ENCODE peak calls at places on chromosomes 4 and X, in ten cellular contexts. One of them, this sample, is unnamed.
A peak's percentile ranks its signal among the peaks of the same experiment; 100 is the strongest.

GRCh38 chr4:36716874-36717273 is 435.5 kb downstream of the DTHD1 start:
- DNase-seq in A549: no peak
- DNase-seq in PC-9: peak; percentile 6
- DNase-seq in left lung: no peak
- DNase-seq in Calu3: no peak
- DNase-seq in psoas muscle: no peak
- DNase-seq in tibial nerve: no peak
- DNase-seq in cardiac muscle cell: no peak
- DNase-seq in AG10803: no peak
- DNase-seq in sigmoid colon: no peak
- DNase-seq in this sample: no peak

GRCh38 chr4:65599335-65599734 is 71.0 kb downstream of the EPHA5 start:
- DNase-seq in Calu3: no peak
- DNase-seq in psoas muscle: no peak
- DNase-seq in A549: peak; percentile 0
- DNase-seq in tibial nerve: no peak
- DNase-seq in AG10803: peak; percentile 10
- DNase-seq in left lung: no peak
- DNase-seq in PC-9: no peak
- DNase-seq in sigmoid colon: no peak
- DNase-seq in cardiac muscle cell: no peak
- DNase-seq in this sample: no peak

GRCh38 chr4:55947912-55948725 is 626 bp upstream of the CEP135 start:
- DNase-seq in psoas muscle: no peak
- DNase-seq in tibial nerve: peak; percentile 11
- DNase-seq in Calu3: peak; percentile 35
- DNase-seq in A549: peak; percentile 63
- DNase-seq in AG10803: peak; percentile 93
- DNase-seq in sigmoid colon: no peak
- DNase-seq in PC-9: peak; percentile 18
- DNase-seq in left lung: no peak
- DNase-seq in cardiac muscle cell: peak; percentile 94
- DNase-seq in this sample: no peak

GRCh38 chr4:67522851-67523671 is 22.2 kb downstream of the CENPC start:
- DNase-seq in left lung: no peak
- DNase-seq in tibial nerve: no peak
- DNase-seq in psoas muscle: no peak
- DNase-seq in A549: no peak
- DNase-seq in Calu3: no peak
- DNase-seq in PC-9: no peak
- DNase-seq in cardiac muscle cell: peak; percentile 89
- DNase-seq in AG10803: no peak
- DNase-seq in sigmoid colon: no peak
- DNase-seq in this sample: no peak

GRCh38 chr4:43782391-43782790 is 666.2 kb downstream of the KCTD8 start:
- DNase-seq in AG10803: no peak
- DNase-seq in Calu3: no peak
- DNase-seq in psoas muscle: no peak
- DNase-seq in PC-9: no peak
- DNase-seq in cardiac muscle cell: no peak
- DNase-seq in left lung: no peak
- DNase-seq in tibial nerve: no peak
- DNase-seq in sigmoid colon: no peak
- DNase-seq in A549: no peak
- DNase-seq in this sample: no peak

GRCh38 chr4:56696056-56696455 is 15.0 kb upstream of the HOPX start:
- DNase-seq in Calu3: peak; percentile 36
- DNase-seq in left lung: no peak
- DNase-seq in PC-9: peak; percentile 30
- DNase-seq in cardiac muscle cell: no peak
- DNase-seq in AG10803: no peak
- DNase-seq in tibial nerve: no peak
- DNase-seq in A549: no peak
- DNase-seq in sigmoid colon: no peak
- DNase-seq in psoas muscle: no peak
- DNase-seq in this sample: no peak

GRCh38 chr4:73707918-73708577 is 32.3 kb upstream of the CXCL8 start:
- DNase-seq in tibial nerve: no peak
- DNase-seq in A549: peak; percentile 69
- DNase-seq in Calu3: peak; percentile 41
- DNase-seq in left lung: no peak
- DNase-seq in PC-9: peak; percentile 52
- DNase-seq in AG10803: peak; percentile 81
- DNase-seq in sigmoid colon: peak; percentile 73
- DNase-seq in cardiac muscle cell: peak; percentile 93
- DNase-seq in psoas muscle: peak; percentile 17
- DNase-seq in this sample: no peak

GRCh38 chr4:146490106-146490505 is 31.6 kb downstream of the SLC10A7 start:
- DNase-seq in A549: no peak
- DNase-seq in psoas muscle: no peak
- DNase-seq in sigmoid colon: no peak
- DNase-seq in Calu3: no peak
- DNase-seq in AG10803: no peak
- DNase-seq in PC-9: no peak
- DNase-seq in tibial nerve: no peak
- DNase-seq in cardiac muscle cell: no peak
- DNase-seq in left lung: no peak
- DNase-seq in this sample: no peak

GRCh38 chr4:159353422-159354116 is 250.7 kb downstream of the RAPGEF2 start:
- DNase-seq in AG10803: no peak
- DNase-seq in psoas muscle: no peak
- DNase-seq in left lung: no peak
- DNase-seq in cardiac muscle cell: no peak
- DNase-seq in A549: no peak
- DNase-seq in Calu3: no peak
- DNase-seq in PC-9: no peak
- DNase-seq in tibial nerve: no peak
- DNase-seq in sigmoid colon: no peak
- DNase-seq in this sample: no peak

GRCh38 chr4:4422856-4423485 is 36.1 kb downstream of the NSG1 start:
- DNase-seq in psoas muscle: no peak
- DNase-seq in left lung: no peak
- DNase-seq in PC-9: no peak
- DNase-seq in AG10803: no peak
- DNase-seq in sigmoid colon: peak; percentile 37
- DNase-seq in tibial nerve: no peak
- DNase-seq in A549: no peak
- DNase-seq in cardiac muscle cell: no peak
- DNase-seq in Calu3: no peak
- DNase-seq in this sample: no peak

DNA sequence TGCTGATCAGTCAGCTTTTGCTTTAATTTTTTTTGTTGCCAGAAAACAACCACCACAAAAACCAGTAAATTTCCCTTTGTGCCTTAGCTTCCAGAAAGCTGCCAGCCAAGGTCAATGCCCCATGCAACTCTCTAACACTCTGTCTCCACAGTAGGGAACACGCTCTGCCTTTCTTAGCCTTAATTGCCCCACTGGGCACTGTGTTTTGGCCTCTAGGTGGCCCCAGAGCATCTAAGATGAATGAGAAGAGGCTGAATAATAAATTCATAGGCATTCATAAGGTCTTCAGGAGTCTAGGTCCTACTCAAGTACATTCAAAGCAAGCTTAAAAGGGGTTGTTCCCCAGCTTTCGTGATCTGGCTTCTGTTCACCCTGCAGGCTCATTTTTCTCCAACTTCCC is 57.7 kb upstream of the PASD1 start:
- DNase-seq in A549: peak; percentile 24
- DNase-seq in psoas muscle: no peak
- DNase-seq in tibial nerve: peak; percentile 9
- DNase-seq in left lung: no peak
- DNase-seq in sigmoid colon: no peak
- DNase-seq in Calu3: peak; percentile 14
- DNase-seq in cardiac muscle cell: peak; percentile 0
- DNase-seq in PC-9: peak; percentile 22
- DNase-seq in AG10803: peak; percentile 12
- DNase-seq in this sample: no peak
- TF ChIP-seq CTCF in A549: peak; percentile 37
- TF ChIP-seq CTCF in psoas muscle: peak; percentile 35
- TF ChIP-seq CTCF in tibial nerve: no peak
- TF ChIP-seq CTCF in left lung: no peak
- TF ChIP-seq CTCF in sigmoid colon: no peak
- TF ChIP-seq CTCF in Calu3: no peak
- TF ChIP-seq CTCF in cardiac muscle cell: peak; percentile 3
- TF ChIP-seq CTCF in PC-9: peak; percentile 74
- TF ChIP-seq CTCF in AG10803: peak; percentile 46
- TF ChIP-seq CTCF in this sample: no peak

DNA sequence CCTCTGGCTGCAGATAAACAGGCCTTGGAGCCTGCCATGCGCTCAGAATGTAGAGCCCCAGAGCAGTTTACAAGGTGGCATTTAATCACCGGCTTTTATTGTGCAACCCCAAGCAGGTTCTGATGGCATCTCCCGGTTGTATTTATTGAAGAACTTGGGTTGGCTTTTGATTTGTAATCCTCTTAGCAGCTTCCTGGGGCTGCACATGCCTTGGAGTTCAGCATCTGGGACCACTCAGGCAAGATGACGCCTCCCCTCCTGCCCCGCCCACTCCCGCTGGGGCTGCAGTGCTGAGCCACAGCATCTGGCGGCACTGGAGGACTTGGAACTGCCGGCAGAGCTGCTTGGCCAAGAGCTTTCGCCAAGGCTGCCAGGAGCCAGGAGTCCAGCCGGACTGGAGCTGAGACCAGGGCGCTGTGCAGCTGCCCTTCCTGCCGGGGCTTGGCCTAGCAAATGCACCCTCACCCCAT is 5.3 kb downstream of the HTRA3 start:
- DNase-seq in AG10803: peak; percentile 96
- DNase-seq in left lung: peak; percentile 79
- DNase-seq in tibial nerve: peak; percentile 83
- DNase-seq in psoas muscle: peak; percentile 92
- DNase-seq in sigmoid colon: peak; percentile 98
- DNase-seq in cardiac muscle cell: peak; percentile 92
- DNase-seq in Calu3: no peak
- DNase-seq in A549: no peak
- DNase-seq in PC-9: no peak
- DNase-seq in this sample: no peak
- TF ChIP-seq CTCF in AG10803: peak; percentile 67
- TF ChIP-seq CTCF in left lung: no peak
- TF ChIP-seq CTCF in tibial nerve: no peak
- TF ChIP-seq CTCF in psoas muscle: peak; percentile 41
- TF ChIP-seq CTCF in sigmoid colon: no peak
- TF ChIP-seq CTCF in cardiac muscle cell: peak; percentile 53
- TF ChIP-seq CTCF in Calu3: no peak
- TF ChIP-seq CTCF in A549: no peak
- TF ChIP-seq CTCF in PC-9: no peak
- TF ChIP-seq CTCF in this sample: no peak

DNA sequence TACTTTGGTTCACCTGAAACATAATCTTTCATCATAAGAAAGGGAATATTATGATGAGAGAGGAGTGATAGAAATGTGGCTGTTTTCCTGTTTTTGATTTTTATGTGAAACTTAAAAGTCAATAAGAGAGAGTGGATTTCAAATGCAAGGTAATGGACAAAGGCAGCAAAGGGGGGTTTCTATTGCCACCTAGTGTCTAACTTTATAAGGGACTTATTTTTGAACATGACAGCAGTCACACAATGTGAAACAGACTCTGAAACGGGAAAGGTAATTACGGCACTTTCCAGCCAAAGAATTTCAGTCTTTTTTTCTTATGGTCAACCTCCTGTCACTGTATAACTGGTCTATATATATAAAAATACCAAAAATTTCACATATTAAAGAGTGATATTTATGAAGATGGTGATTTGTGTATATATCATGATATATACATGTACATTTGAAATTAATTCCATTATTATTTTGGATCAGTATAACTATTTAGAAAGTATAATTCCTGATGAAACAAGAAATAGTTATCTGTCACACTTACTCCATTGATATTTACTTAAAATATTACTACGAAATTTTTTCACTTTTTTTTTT is 127.1 kb downstream of the FBXO8 start:
- DNase-seq in sigmoid colon: no peak
- DNase-seq in tibial nerve: no peak
- DNase-seq in AG10803: peak; percentile 48
- DNase-seq in PC-9: no peak
- DNase-seq in A549: peak; percentile 60
- DNase-seq in left lung: no peak
- DNase-seq in cardiac muscle cell: peak; percentile 75
- DNase-seq in psoas muscle: no peak
- DNase-seq in Calu3: peak; percentile 2
- DNase-seq in this sample: no peak
- TF ChIP-seq CTCF in sigmoid colon: peak; percentile 45
- TF ChIP-seq CTCF in tibial nerve: peak; percentile 57
- TF ChIP-seq CTCF in AG10803: peak; percentile 81
- TF ChIP-seq CTCF in PC-9: peak; percentile 66
- TF ChIP-seq CTCF in A549: peak; percentile 68
- TF ChIP-seq CTCF in left lung: no peak
- TF ChIP-seq CTCF in cardiac muscle cell: peak; percentile 72
- TF ChIP-seq CTCF in psoas muscle: peak; percentile 60
- TF ChIP-seq CTCF in Calu3: no peak
- TF ChIP-seq CTCF in this sample: peak; percentile 15

GRCh38 chrX:49172280-49172780 is 632 bp downstream of the PLP2 start:
- DNase-seq in AG10803: peak; percentile 54
- DNase-seq in psoas muscle: peak; percentile 66
- DNase-seq in A549: peak; percentile 72
- DNase-seq in PC-9: peak; percentile 63
- DNase-seq in cardiac muscle cell: peak; percentile 35
- DNase-seq in tibial nerve: peak; percentile 55
- DNase-seq in left lung: peak; percentile 92
- DNase-seq in Calu3: peak; percentile 78
- DNase-seq in sigmoid colon: peak; percentile 90
- DNase-seq in this sample: peak; percentile 46
- TF ChIP-seq CTCF in AG10803: no peak
- TF ChIP-seq CTCF in psoas muscle: no peak
- TF ChIP-seq CTCF in A549: no peak
- TF ChIP-seq CTCF in PC-9: no peak
- TF ChIP-seq CTCF in cardiac muscle cell: no peak
- TF ChIP-seq CTCF in tibial nerve: no peak
- TF ChIP-seq CTCF in left lung: no peak
- TF ChIP-seq CTCF in Calu3: no peak
- TF ChIP-seq CTCF in sigmoid colon: no peak
- TF ChIP-seq CTCF in this sample: no peak

DNA sequence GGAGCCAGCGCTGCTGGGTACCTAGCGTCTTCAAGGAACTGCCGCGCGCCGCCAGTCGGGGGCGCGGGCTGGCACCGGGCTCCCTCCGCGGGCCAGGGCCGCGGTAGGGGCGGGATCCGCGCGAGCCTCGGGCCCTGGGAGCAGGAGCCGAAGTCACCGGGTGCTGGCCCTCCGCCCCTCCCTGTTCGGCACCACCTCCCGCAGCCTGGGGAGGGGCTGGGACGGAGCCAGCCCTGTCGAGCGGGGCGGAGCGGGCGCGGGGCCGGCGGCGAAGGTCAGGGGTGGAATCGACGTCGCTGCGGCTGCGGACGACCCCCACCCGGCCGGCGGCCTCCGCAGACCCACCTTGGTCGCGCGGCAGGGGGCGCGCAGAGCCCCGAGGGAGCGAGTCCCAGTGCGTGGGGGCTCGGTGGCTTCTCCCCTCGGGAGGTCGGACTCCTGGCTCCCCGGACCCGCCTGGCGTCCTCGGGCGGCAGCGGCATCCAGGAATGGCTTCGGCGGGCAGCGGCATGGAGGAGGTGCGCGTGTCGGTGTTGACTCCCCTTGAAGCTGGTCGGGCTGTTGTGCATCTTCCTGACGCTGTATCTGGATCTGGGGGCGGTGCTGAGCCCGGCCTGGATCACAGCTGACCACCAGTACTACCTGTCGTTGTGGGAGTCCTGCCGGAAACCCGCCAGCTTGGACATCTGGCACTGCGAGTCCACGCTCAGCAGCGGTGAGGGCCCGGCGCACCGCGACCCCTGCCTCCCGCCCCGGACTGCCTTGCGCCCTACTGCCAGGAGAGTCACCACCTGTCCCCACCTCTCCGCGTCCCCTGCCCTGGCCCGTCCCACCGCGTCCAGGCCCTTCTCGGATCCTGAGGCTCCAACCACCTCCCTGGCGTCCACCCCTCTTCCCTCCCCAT is 50.5 kb upstream of the FAM47C start:
- DNase-seq in cardiac muscle cell: peak; percentile 2
- DNase-seq in sigmoid colon: no peak
- DNase-seq in tibial nerve: no peak
- DNase-seq in psoas muscle: no peak
- DNase-seq in AG10803: no peak
- DNase-seq in Calu3: peak; percentile 62
- DNase-seq in PC-9: peak; percentile 2
- DNase-seq in left lung: peak; percentile 78
- DNase-seq in A549: peak; percentile 25
- DNase-seq in this sample: no peak
- TF ChIP-seq CTCF in cardiac muscle cell: peak; percentile 12
- TF ChIP-seq CTCF in sigmoid colon: no peak
- TF ChIP-seq CTCF in tibial nerve: no peak
- TF ChIP-seq CTCF in psoas muscle: no peak
- TF ChIP-seq CTCF in AG10803: no peak
- TF ChIP-seq CTCF in Calu3: no peak
- TF ChIP-seq CTCF in PC-9: no peak
- TF ChIP-seq CTCF in left lung: no peak
- TF ChIP-seq CTCF in A549: peak; percentile 28
- TF ChIP-seq CTCF in this sample: no peak